ENCODE peak calls at places on chromosomes 2 and 18, in six cellular contexts. D, M, N, V, P and L are unnamed samples.

GRCh38 chr2:206635016-206635415 is 7.3 kb upstream of the FAM237A start:
- DNase-seq in D (no peak), M (no peak), N (no peak), V (no peak), P (no peak), L (peak)

GRCh38 chr2:203097735-203098134 is 83.1 kb downstream of the NBEAL1 start:
- DNase-seq in D (no peak), M (no peak), N (no peak), V (no peak), P (no peak), L (no peak)

GRCh38 chr2:20914771-20915170 is 91.9 kb upstream of the LDAH start:
- DNase-seq in D (no peak), M (no peak), N (no peak), V (no peak), P (no peak), L (no peak)

GRCh38 chr2:144477281-144477942 is 42.5 kb downstream of the ZEB2 start:
- DNase-seq in D (no peak), M (no peak), N (no peak), V (peak), P (no peak), L (peak)

GRCh38 chr2:240965905-240966456 is 32.4 kb upstream of the SNED1 start:
- DNase-seq in D (peak), M (peak), N (peak), V (no peak), P (no peak), L (no peak)

GRCh38 chr18:45456076-45457066 is 158.9 kb upstream of the SLC14A2 start:
- DNase-seq in D (peak), M (no peak), N (peak), V (no peak), P (no peak), L (no peak)

GRCh38 chr2:2581331-2582159 is 250.5 kb upstream of the MYT1L start:
- DNase-seq in D (no peak), M (peak), N (no peak), V (no peak), P (no peak), L (no peak)

GRCh38 chr2:133266926-133267590 is 301.2 kb downstream of the NCKAP5 start:
- DNase-seq in D (no peak), M (no peak), N (no peak), V (no peak), P (no peak), L (no peak)

GRCh38 chr18:21183670-21184069 is 58.4 kb upstream of the GREB1L start:
- DNase-seq in D (no peak), M (no peak), N (no peak), V (no peak), P (no peak), L (no peak)